ENCODE peak calls at places on chromosomes 7 and 10, in six cellular contexts. D is neural progenitor cell, Q is heart left ventricle, G is GM23338, S is astrocyte, P is left ventricle myocardium inferior. N is an unnamed sample.

GRCh38 chr7:52863667-52864066 is 171.8 kb upstream of the POM121L12 start:
- DNase-seq in Q (no peak), S (no peak), D (no peak), G (no peak), P (no peak), N (no peak)

GRCh38 chr10:43700306-43700705 is 51.6 kb upstream of the ZNF32 start:
- DNase-seq in S (peak), G (no peak), D (no peak), Q (no peak), P (no peak), N (peak)

GRCh38 chr10:119020627-119020946 is 8.9 kb upstream of the NANOS1 start:
- DNase-seq in D (no peak), P (no peak), Q (no peak), S (peak), G (no peak), N (peak)

GRCh38 chr10:30691601-30692015 is 62.1 kb upstream of the LYZL2 start:
- DNase-seq in S (peak), D (no peak), G (no peak), Q (no peak), P (no peak), N (no peak)

GRCh38 chr7:24279512-24279911 is 4.5 kb upstream of the NPY start:
- DNase-seq in Q (no peak), G (no peak), S (no peak), D (no peak), P (no peak), N (no peak)

GRCh38 chr10:1519391-1519790 is 217.9 kb downstream of the ADARB2 start:
- DNase-seq in P (no peak), G (no peak), D (no peak), Q (no peak), S (no peak), N (no peak)

GRCh38 chr10:22713853-22714523 is 390 bp downstream of the PIP4K2A start:
- DNase-seq in G (peak), S (no peak), Q (peak), D (peak), P (peak), N (peak)

GRCh38 chr10:125840955-125841354 is 17.6 kb downstream of the BCCIP start:
- DNase-seq in S (peak), G (no peak), Q (no peak), D (no peak), P (no peak), N (peak)

GRCh38 chr7:70354409-70355169 is 756.3 kb downstream of the AUTS2 start:
- DNase-seq in D (no peak), G (no peak), P (no peak), S (no peak), Q (no peak), N (no peak)

GRCh38 chr10:3126741-3127342 is 45.7 kb downstream of the PITRM1 start:
- DNase-seq in D (peak), G (no peak), Q (peak), P (peak), S (no peak), N (no peak)

GRCh38 chr7:79185605-79186004 is 267.9 kb downstream of the MAGI2 start:
- DNase-seq in P (no peak), D (no peak), Q (no peak), S (no peak), G (no peak), N (no peak)

GRCh38 chr10:79927111-79927828 is 21.6 kb downstream of the SFTPD start:
- DNase-seq in P (peak), Q (peak), G (no peak), S (no peak), D (no peak), N (no peak)

GRCh38 chr10:94094540-94094939 is 100.8 kb downstream of the PLCE1 start:
- DNase-seq in G (no peak), P (no peak), Q (no peak), D (no peak), S (no peak), N (no peak)

GRCh38 chr10:109701583-109702215 is 221.6 kb downstream of the XPNPEP1 start:
- DNase-seq in G (no peak), S (no peak), Q (no peak), P (no peak), D (no peak), N (no peak)

GRCh38 chr7:82044497-82045080 is 274.7 kb upstream of the HGF start:
- DNase-seq in D (peak), P (no peak), G (peak), S (peak), Q (no peak), N (peak)

GRCh38 chr10:16408379-16408778 is 28.4 kb upstream of the PTER start:
- DNase-seq in D (no peak), G (no peak), Q (no peak), P (no peak), S (no peak), N (no peak)

GRCh38 chr10:53930648-53931047 is 870.4 kb downstream of the PCDH15 start:
- DNase-seq in D (no peak), Q (no peak), P (no peak), S (no peak), G (no peak), N (no peak)
- TF ChIP-seq CTCF in D (no peak), Q (no peak), P (no peak), S (no peak), G (no peak), N (no peak)

DNA sequence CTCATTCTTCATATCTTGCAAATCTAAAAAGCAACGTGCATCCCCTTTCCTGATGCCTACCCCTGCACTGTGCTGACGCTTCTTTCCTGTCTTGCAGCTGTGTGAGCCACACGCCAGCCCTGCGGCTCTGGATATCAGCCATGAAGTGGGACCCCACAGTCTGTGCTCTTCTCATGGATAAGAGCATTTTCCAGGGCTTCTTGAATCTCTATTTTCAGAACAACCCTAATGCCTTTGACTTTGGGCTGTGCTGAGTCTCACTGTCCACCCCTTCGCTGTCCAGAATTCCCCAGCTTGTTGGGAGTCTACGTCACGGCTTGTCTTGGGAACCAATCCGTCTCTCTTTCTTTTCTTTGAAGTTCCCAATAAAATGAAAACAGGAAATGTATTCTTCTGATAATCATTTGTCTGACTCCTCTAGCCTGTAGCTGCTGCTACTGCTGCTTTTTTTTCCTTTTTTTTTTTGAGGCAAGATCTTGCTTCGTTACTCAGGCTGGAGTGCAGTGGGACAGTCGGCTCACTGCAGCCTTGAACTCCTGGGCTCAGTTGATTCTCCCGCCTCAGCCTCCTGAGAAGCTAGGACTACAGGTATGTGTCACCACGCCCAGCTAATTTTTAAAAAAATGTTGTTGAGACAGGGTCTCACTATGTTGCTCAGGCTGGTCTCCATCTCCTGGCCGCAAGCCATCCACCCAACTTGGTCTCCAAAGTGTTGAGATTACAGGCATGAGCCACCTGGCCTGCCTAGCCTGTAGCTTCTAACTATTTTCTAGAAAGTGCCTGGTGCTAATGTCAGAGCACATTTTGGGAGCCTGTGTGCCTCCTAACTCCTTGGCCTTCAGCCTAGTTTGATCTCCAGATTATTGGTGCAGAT is 30.3 kb downstream of the GSTO2 start:
- DNase-seq in P (no peak), G (no peak), Q (no peak), D (no peak), S (peak), N (peak)
- H3K4me3 ChIP-seq in P (peak), G (no peak), Q (peak), D (no peak), S (peak), N (peak)

DNA sequence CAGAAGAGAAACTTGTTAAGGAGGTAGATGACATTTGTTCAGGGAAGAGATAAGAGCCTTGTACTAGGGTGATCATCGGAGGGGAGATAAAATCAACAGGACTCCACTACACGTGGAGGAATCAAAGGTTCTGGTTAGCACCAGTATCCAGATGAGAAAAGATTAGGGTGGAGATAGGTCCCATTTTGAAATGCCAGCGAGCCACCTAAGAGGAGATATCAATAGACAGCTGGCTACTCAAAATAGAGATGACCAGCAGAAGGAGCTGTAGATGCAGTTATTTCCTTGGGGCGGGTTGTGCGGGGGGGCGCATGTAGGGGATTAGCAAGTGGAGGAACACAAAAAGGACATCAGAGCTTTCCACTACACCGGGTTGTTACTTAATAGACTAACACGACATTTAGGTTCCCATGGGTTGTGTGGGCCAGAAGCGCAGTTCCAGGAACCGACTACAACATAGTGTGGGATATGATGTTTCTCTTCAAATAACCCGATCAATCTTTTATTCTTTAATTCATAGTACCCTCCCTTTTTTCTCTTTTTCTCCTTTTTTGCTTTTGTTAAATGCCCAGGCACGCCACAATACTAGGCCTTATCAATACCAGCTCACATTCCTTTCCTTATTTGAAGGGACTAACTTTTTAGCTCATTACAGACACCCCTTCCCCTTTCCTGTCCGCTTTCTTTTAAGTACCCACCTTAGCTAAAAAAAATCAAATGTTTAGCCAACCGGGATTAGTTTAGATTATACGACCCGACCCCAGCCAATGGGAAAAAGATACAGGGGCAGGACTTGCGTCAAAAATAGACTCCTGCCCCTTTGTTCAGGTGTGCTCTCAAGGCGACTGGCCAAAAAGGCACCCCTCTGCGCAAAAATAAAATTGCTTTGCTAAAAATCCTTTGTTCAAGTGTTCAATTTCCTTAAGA is 2.0 kb upstream of the KIF11 start:
- DNase-seq in Q (peak), S (no peak), D (peak), G (peak), P (peak), N (peak)
- TF ChIP-seq CTCF in Q (no peak), S (no peak), D (peak), G (peak), P (peak), N (peak)

GRCh38 chr10:4265964-4266363 is 481.0 kb upstream of the KLF6 start:
- DNase-seq in D (no peak), P (no peak), S (no peak), G (no peak), Q (no peak), N (no peak)
- H3K4me3 ChIP-seq in D (no peak), P (no peak), S (no peak), G (no peak), Q (no peak), N (no peak)

GRCh38 chr10:90286406-90286805 is 571.4 kb downstream of the HTR7 start:
- DNase-seq in S (no peak), D (no peak), G (no peak), P (no peak), Q (no peak), N (no peak)

GRCh38 chr10:90289037-90289436 is 568.8 kb downstream of the HTR7 start:
- DNase-seq in G (no peak), P (no peak), Q (no peak), S (peak), D (no peak), N (peak)

GRCh38 chr10:90293629-90294028 is 564.2 kb downstream of the HTR7 start:
- DNase-seq in D (no peak), G (no peak), Q (no peak), P (no peak), S (no peak), N (no peak)

GRCh38 chr10:90286941-90287340 is 570.9 kb downstream of the HTR7 start:
- DNase-seq in G (no peak), D (no peak), Q (no peak), S (no peak), P (no peak), N (no peak)

DNA sequence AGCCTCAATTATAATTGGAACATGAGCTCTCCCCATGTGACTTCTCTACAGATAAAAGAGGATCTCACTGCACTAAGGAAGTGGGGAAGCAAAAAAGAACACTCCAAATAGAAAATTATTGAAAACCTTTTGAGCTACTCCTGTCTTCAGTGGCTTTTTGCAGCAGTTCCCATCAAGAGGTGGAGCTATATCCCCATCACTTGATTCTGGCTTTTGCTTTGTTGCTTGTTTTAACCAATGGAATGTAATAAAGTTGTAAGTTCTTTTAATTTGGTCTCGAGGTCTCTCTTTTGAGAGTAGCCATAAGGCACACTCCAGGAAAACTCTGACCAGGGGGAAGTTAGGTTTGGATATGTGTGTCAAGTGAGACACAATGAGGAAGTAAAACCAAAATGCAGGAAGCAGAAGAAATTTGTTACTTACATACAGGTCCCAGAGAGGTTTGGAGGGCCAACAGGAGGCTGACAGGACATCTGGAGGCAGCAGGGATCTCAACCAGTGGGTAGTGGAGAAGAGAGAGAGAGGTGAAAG is 569.4 kb downstream of the HTR7 start:
- DNase-seq in S (peak), Q (no peak), D (peak), P (no peak), G (peak), N (peak)
- TF ChIP-seq CTCF in S (peak), Q (no peak), D (peak), P (no peak), G (peak), N (peak)

GRCh38 chr7:50394315-50394714 is 55.8 kb downstream of the FIGNL1 start:
- DNase-seq in D (no peak), P (no peak), S (no peak), G (no peak), Q (no peak), N (no peak)

GRCh38 chr7:50391386-50391785 is 58.8 kb downstream of the FIGNL1 start:
- DNase-seq in G (no peak), Q (no peak), S (no peak), P (no peak), D (no peak), N (no peak)

GRCh38 chr7:50393547-50394252 is 56.5 kb downstream of the FIGNL1 start:
- DNase-seq in P (no peak), G (no peak), Q (no peak), D (no peak), S (no peak), N (no peak)

GRCh38 chr7:50389961-50390360 is 60.2 kb downstream of the FIGNL1 start:
- DNase-seq in P (no peak), G (no peak), Q (no peak), S (no peak), D (no peak), N (no peak)

GRCh38 chr7:50393076-50393475 is 57.1 kb downstream of the FIGNL1 start:
- DNase-seq in S (no peak), Q (no peak), G (no peak), D (no peak), P (no peak), N (no peak)
- H3K4me3 ChIP-seq in S (no peak), Q (no peak), G (no peak), D (no peak), P (no peak), N (no peak)

GRCh38 chr10:52368725-52369124 is 54.6 kb downstream of the DKK1 start:
- DNase-seq in Q (no peak), D (no peak), S (no peak), P (no peak), G (peak), N (no peak)
- TF ChIP-seq CTCF in Q (no peak), D (peak), S (no peak), P (no peak), G (peak), N (no peak)

DNA sequence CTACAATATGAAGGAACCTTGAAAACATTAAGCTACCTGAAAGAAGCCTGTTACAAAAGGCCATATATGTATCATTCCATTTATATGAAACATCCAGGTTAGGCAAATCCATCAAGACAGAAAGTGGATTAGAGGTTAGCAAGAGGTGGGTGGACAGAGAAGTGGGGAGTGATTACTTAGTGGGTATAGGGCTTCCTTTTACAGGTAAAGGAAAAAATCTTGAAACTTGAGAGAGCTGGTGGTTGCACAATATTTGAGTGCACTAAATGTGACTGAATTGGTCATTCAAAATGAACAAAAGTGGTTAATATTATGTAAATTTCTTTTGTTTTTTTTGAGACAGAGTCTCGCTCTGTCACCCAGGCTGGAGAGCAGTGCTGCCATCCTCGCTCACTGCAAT is 119.4 kb upstream of the KIF5B start:
- DNase-seq in G (no peak), P (no peak), S (no peak), Q (no peak), D (no peak), N (no peak)
- H3K4me3 ChIP-seq in G (no peak), P (no peak), S (no peak), Q (no peak), D (no peak), N (no peak)

GRCh38 chr10:34244787-34245484 is 570.2 kb downstream of the PARD3 start:
- DNase-seq in S (no peak), P (no peak), Q (no peak), G (no peak), D (no peak), N (no peak)

GRCh38 chr10:34251177-34251576 is 563.9 kb downstream of the PARD3 start:
- DNase-seq in D (no peak), G (no peak), Q (no peak), P (no peak), S (no peak), N (no peak)

GRCh38 chr10:34250722-34251121 is 564.4 kb downstream of the PARD3 start:
- DNase-seq in S (no peak), Q (no peak), G (no peak), P (no peak), D (no peak), N (no peak)

GRCh38 chr10:34249634-34250033 is 565.5 kb downstream of the PARD3 start:
- DNase-seq in Q (no peak), S (no peak), P (no peak), D (peak), G (peak), N (no peak)

DNA sequence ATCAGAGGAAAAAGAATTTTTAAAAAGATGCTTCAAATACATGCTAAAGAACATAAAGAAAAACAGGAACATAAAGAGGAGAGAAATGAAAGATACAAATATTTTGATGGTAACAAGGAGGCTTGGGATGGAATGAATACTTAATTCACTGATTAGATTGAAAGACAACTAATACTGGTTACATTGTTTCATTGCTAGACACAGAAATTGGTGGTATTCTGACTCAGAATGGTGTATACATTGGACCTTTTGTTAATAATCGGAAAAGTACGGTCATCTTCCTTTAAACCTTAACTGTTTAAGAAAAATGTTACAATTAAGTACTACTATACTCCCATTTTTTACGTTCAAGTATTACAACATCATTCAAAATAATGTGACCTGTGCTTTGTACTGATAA is 567.5 kb downstream of the PARD3 start:
- DNase-seq in G (no peak), D (no peak), Q (no peak), S (no peak), P (no peak), N (no peak)
- TF ChIP-seq CTCF in G (no peak), D (no peak), Q (no peak), S (no peak), P (no peak), N (no peak)

DNA sequence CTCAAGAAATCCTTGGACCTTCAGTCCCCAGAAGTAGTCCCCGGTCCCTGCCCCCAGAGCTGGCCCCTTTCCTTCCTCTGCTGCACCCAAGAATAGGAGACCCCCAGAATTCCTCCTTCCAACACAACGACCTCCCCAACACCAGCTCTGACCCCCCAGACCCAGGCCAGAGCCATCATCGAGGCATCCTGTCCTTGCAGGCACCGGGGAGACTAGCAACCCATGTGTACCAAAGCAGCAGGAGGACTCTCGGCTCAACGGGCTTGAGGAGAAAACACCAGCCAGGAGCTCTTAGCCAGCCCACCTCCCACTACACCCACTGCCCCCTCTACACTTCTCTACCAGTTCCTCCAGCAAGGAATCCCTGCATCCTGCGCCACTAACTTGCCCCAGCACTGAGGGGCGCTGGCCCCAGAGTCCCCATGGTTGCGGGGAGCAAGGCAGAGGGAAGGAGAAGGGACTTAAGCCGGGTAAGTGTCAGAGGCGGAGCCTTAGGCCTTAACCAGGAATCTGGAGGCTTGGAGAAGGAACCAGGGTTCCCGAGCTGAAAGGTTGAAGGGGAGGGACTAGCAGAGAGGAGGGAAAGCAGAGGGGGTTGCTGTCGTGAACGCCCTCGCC is 3.9 kb downstream of the GRID1 start:
- DNase-seq in G (peak), Q (no peak), P (no peak), D (no peak), S (no peak), N (no peak)
- H3K4me3 ChIP-seq in G (peak), Q (no peak), P (peak), D (peak), S (no peak), N (no peak)